ENCODE peak calls at places on chromosomes 5 and 9, in nine cellular contexts. K is tibial artery, Q is ovary, Y is RWPE1, O is PC-9, V is A549, G is fibroblast of lung, P is psoas muscle, J is upper lobe of right lung. X is an unnamed sample.

GRCh38 chr5:127562252-127562651 is 44.8 kb downstream of the PRRC1 start:
- DNase-seq in G (peak), O (no peak), K (no peak), V (no peak), P (no peak), Y (no peak), Q (no peak), J (no peak), X (no peak)

GRCh38 chr5:35087971-35088370 is 40.2 kb upstream of the AGXT2 start:
- DNase-seq in G (peak), V (no peak), O (no peak), Y (peak), J (no peak), Q (peak), P (no peak), K (no peak), X (peak)

GRCh38 chr5:142087920-142088679 is 20.5 kb upstream of the NDFIP1 start:
- DNase-seq in G (no peak), V (no peak), Y (no peak), K (no peak), P (no peak), J (no peak), O (no peak), Q (no peak), X (no peak)

GRCh38 chr9:133700861-133701320 is 37.3 kb downstream of the SARDH start:
- DNase-seq in K (peak), J (no peak), Y (no peak), V (no peak), O (no peak), P (no peak), Q (peak), G (no peak), X (no peak)

GRCh38 chr5:151684690-151685361 is 1.9 kb downstream of the SPARC start:
- DNase-seq in G (peak), V (no peak), Y (peak), J (no peak), K (peak), Q (peak), P (no peak), O (peak), X (peak)

GRCh38 chr9:85155380-85155779 is 485.9 kb downstream of the NTRK2 start:
- DNase-seq in V (no peak), O (no peak), Q (no peak), K (no peak), G (no peak), J (no peak), P (no peak), Y (no peak), X (no peak)

GRCh38 chr9:138122201-138122600 is 244.6 kb downstream of the CACNA1B start:
- DNase-seq in G (no peak), Q (no peak), J (no peak), Y (no peak), O (no peak), K (no peak), V (no peak), P (peak), X (no peak)

GRCh38 chr5:72377920-72378635 is 57.9 kb downstream of the PTCD2 start:
- DNase-seq in Q (no peak), V (no peak), G (peak), J (no peak), Y (no peak), K (peak), P (peak), O (peak), X (no peak)

GRCh38 chr9:5976668-5977397 is 38.6 kb downstream of the RANBP6 start:
- DNase-seq in K (no peak), Y (no peak), G (peak), O (no peak), V (no peak), Q (no peak), J (no peak), P (no peak), X (no peak)

GRCh38 chr9:20984471-20984870 is 47.0 kb downstream of the HACD4 start:
- DNase-seq in Q (no peak), Y (no peak), P (no peak), K (no peak), O (no peak), J (no peak), G (no peak), V (no peak), X (no peak)

GRCh38 chr5:57862471-57863282 is 380.1 kb upstream of the ACTBL2 start:
- DNase-seq in V (no peak), G (peak), Q (no peak), Y (peak), K (no peak), J (no peak), O (peak), P (no peak), X (peak)

GRCh38 chr5:151195622-151196021 is 28.3 kb downstream of the CCDC69 start:
- DNase-seq in V (no peak), Q (no peak), O (no peak), G (peak), P (no peak), K (no peak), J (peak), Y (no peak), X (no peak)

GRCh38 chr5:173663810-173664526 is 47.5 kb upstream of the BOD1 start:
- DNase-seq in P (peak), O (no peak), G (no peak), Y (no peak), V (no peak), J (peak), K (no peak), Q (no peak), X (no peak)

GRCh38 chr5:317086-317811 is 4.3 kb upstream of the AHRR start:
- DNase-seq in Y (peak), G (peak), Q (no peak), O (peak), V (peak), J (peak), K (no peak), P (no peak), X (no peak)

GRCh38 chr9:107491081-107492053 is 1.8 kb upstream of the KLF4 start:
- DNase-seq in Y (no peak), G (peak), K (peak), J (no peak), Q (peak), V (no peak), P (peak), O (peak), X (no peak)

GRCh38 chr5:1644810-1645571 is 121.2 kb upstream of the LPCAT1 start:
- DNase-seq in P (peak), K (peak), Q (peak), O (peak), V (peak), Y (peak), G (peak), J (peak), X (no peak)

GRCh38 chr5:139282195-139282557 is 11.4 kb upstream of the MATR3 start:
- DNase-seq in Q (no peak), Y (no peak), V (no peak), P (no peak), G (peak), O (no peak), J (no peak), K (no peak), X (no peak)
- H3K27ac ChIP-seq in Q (no peak), Y (no peak), V (no peak), P (peak), G (no peak), O (peak), J (no peak), K (peak), X (no peak)

GRCh38 chr5:97918057-97918456 is 735.0 kb upstream of the RIOK2 start:
- DNase-seq in P (no peak), Y (no peak), O (no peak), V (no peak), Q (no peak), J (no peak), G (no peak), K (no peak), X (no peak)
- TF ChIP-seq CTCF in P (no peak), Y (no peak), O (no peak), V (no peak), Q (no peak), J (no peak), G (no peak), K (no peak), X (no peak)

DNA sequence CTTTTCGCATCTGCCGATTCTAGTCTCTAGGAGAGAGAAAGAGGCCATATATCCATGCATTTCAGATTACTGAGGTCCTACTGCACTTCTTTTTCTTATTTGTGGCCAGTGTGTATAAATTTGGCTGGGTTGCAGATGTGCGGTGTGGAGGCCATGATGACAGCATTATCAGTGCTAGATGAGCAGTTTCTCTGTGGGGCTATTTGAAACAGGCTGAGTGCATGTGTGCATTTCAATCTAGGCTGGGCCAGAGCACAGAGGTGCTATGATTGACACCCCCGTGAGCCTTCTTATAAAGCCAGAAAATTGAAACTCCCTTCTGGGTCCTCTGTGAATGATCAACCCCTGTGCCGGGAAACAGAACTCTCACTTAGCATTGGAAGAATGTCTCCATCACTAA is 70.0 kb downstream of the TMEM252 start:
- DNase-seq in P (no peak), J (no peak), Q (no peak), G (no peak), Y (no peak), K (no peak), O (no peak), V (no peak), X (no peak)
- H3K27ac ChIP-seq in P (no peak), J (no peak), Q (no peak), G (no peak), Y (no peak), K (no peak), O (no peak), V (no peak), X (no peak)

DNA sequence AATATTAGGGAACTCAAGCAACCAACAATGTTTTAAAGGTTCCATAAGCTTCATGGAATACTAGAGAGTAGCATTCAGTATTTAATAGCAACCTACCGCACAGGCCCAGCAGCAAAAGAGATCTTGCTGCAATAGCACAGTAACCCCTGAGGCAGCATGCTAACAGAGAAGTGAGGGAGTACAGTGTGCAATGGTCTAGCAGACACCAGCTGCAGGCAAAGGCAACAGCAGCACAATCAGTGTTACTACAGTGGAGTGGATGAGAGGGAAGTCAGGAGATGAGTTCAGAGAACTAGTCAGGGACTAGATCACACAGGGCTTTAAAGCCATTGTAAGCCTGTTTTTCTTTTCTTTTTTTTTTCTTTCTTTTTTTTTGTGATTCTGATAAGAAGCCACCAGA is 2.8 kb downstream of the TICAM2 start:
- DNase-seq in G (peak), O (no peak), K (no peak), J (no peak), Y (no peak), Q (no peak), P (no peak), V (no peak), X (no peak)
- TF ChIP-seq CTCF in G (no peak), O (no peak), K (no peak), J (no peak), Y (no peak), Q (no peak), P (no peak), V (no peak), X (no peak)

DNA sequence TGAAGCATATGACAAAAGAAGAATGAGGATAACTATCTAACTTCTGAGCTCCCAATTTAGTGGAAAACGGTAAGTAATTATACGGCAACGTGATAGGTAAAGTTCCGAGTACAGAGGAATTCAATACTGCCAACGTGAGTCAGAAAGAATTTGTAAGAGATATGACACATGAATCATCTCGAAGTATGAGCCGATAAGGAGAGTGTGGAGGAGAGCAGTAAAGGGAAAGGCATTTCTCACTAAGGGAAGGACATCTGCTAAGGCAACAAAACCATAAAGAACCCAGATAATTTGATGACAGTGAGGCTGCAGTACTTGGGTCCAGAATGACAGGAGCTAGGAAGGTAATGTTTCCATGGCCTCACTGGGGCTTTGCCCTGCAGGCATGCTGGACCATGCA is 11.0 kb downstream of the MPDZ start:
- DNase-seq in J (no peak), P (no peak), Q (no peak), K (no peak), G (no peak), Y (peak), O (no peak), V (peak), X (peak)
- H3K27ac ChIP-seq in J (no peak), P (peak), Q (no peak), K (no peak), G (no peak), Y (no peak), O (peak), V (peak), X (no peak)

X was measured in foreskin keratinocyte.